ENCODE peak calls at places on chromosomes 7 and 10, in ten cellular contexts. W, L, G, R, O, T, Y, X, K and D are unnamed samples. For H3K4me1, the result is how much of the 10 kb centered on the place peaks cover.

GRCh38 chr10:110505130-110505815 is 7.6 kb downstream of the DUSP5 start:
- DNase-seq in W (no peak), L (no peak), G (no peak), R (no peak), O (no peak), T (no peak), Y (no peak), X (no peak), K (no peak), D (peak)

GRCh38 chr10:13820591-13821377 is 234.0 kb downstream of the PRPF18 start:
- DNase-seq in W (no peak), L (no peak), G (no peak), R (no peak), O (no peak), T (no peak), Y (no peak), X (no peak), K (no peak), D (no peak)

GRCh38 chr7:126805351-126805750 is 447.4 kb downstream of the GRM8 start:
- DNase-seq in W (peak), L (no peak), G (no peak), R (no peak), O (no peak), T (no peak), Y (no peak), X (no peak), K (no peak), D (no peak)

GRCh38 chr7:139490130-139490529 is 6.7 kb upstream of the KLRG2 start:
- DNase-seq in W (no peak), L (no peak), G (no peak), R (no peak), O (no peak), T (no peak), Y (no peak), X (no peak), K (peak), D (no peak)

GRCh38 chr10:101303087-101303753 is 50.7 kb upstream of the BTRC start:
- DNase-seq in W (no peak), L (no peak), G (no peak), R (no peak), O (no peak), T (no peak), Y (no peak), X (no peak), K (no peak), D (no peak)

GRCh38 chr7:88759216-88759955 is at the start of gene ZNF804B:
- DNase-seq in W (peak), L (no peak), G (no peak), R (peak), O (no peak), T (no peak), Y (no peak), X (no peak), K (no peak), D (peak)

GRCh38 chr7:36937754-36938551 is 213.7 kb upstream of the AOAH start:
- DNase-seq in W (peak), L (no peak), G (no peak), R (no peak), O (no peak), T (no peak), Y (peak), X (no peak), K (no peak), D (no peak)

GRCh38 chr10:78913219-78914059 is 155.3 kb upstream of the ZMIZ1 start:
- DNase-seq in W (no peak), L (no peak), G (no peak), R (no peak), O (peak), T (peak), Y (peak), X (no peak), K (no peak), D (no peak)

GRCh38 chr7:128733278-128733645 is 5.9 kb upstream of the CALU start:
- DNase-seq in W (no peak), L (no peak), G (no peak), R (no peak), O (no peak), T (no peak), Y (no peak), X (no peak), K (no peak), D (no peak)

GRCh38 chr10:114100848-114101741 is 57.4 kb downstream of the ADRB1 start:
- DNase-seq in W (peak), L (peak), G (no peak), R (no peak), O (no peak), T (no peak), Y (peak), X (no peak), K (peak), D (peak)

GRCh38 chr10:114094795-114095194 is 51.1 kb downstream of the ADRB1 start:
- DNase-seq in W (no peak), L (no peak), G (no peak), R (no peak), O (no peak), T (no peak), Y (no peak), X (no peak), K (no peak), D (no peak)

GRCh38 chr10:114096864-114097263 is 53.2 kb downstream of the ADRB1 start:
- DNase-seq in W (no peak), L (no peak), G (no peak), R (no peak), O (no peak), T (no peak), Y (no peak), X (no peak), K (no peak), D (no peak)

GRCh38 chr10:114095676-114096331 is 52.1 kb downstream of the ADRB1 start:
- DNase-seq in W (no peak), L (no peak), G (no peak), R (no peak), O (peak), T (no peak), Y (peak), X (no peak), K (no peak), D (no peak)
- H3K4me1 ChIP-seq in W (under half), L (under half), G (under half), R (under half), O (under half), T (under half), Y (under half), X (under half), K (under half), D (under half)

GRCh38 chr7:44538798-44539668 is 2.1 kb downstream of the NPC1L1 start:
- DNase-seq in W (no peak), L (no peak), G (no peak), R (no peak), O (no peak), T (no peak), Y (no peak), X (no peak), K (no peak), D (no peak)

GRCh38 chr7:44539669-44540516 is 1.2 kb downstream of the NPC1L1 start:
- DNase-seq in W (no peak), L (no peak), G (no peak), R (no peak), O (no peak), T (no peak), Y (peak), X (no peak), K (no peak), D (no peak)

GRCh38 chr7:44541028-44541869 is at the start of gene NPC1L1:
- DNase-seq in W (peak), L (no peak), G (no peak), R (no peak), O (no peak), T (peak), Y (peak), X (no peak), K (no peak), D (peak)

GRCh38 chr7:44541876-44542610 is 913 bp upstream of the NPC1L1 start:
- DNase-seq in W (no peak), L (no peak), G (no peak), R (no peak), O (no peak), T (peak), Y (peak), X (no peak), K (no peak), D (no peak)

GRCh38 chr7:44540592-44541027 is 520 bp downstream of the NPC1L1 start:
- DNase-seq in W (no peak), L (no peak), G (no peak), R (no peak), O (no peak), T (no peak), Y (no peak), X (no peak), K (no peak), D (no peak)
- H3K4me1 ChIP-seq in W (under half), L (under half), G (under half), R (under half), O (under half), T (half or more), Y (under half), X (under half), K (under half), D (under half)

GRCh38 chr10:103789771-103790201 is 65.6 kb downstream of the SH3PXD2A start:
- DNase-seq in W (no peak), L (no peak), G (no peak), R (no peak), O (no peak), T (no peak), Y (peak), X (no peak), K (peak), D (no peak)
- H3K4me1 ChIP-seq in W (under half), L (under half), G (under half), R (under half), O (under half), T (half or more), Y (under half), X (under half), K (under half), D (half or more)

DNA sequence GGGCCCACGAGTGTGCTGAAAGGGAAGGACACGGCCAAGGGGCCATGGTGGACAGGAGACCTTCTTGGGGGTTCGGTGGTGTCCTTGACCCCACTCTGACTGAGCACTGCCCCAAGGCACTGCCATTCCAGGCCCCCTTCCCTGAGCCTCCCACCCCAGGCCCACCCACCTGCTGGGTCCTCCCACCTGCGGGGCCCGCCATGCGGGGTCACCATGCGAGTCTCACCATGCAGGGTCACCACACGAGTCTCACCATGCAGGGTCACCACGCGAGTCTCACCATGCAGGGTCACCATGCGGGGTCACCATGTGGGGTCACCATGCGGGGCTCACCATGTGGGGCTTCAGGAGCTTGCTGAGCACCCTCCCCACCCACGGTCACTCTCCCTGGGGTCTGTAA is 76.3 kb downstream of the LHPP start:
- DNase-seq in W (no peak), L (no peak), G (no peak), R (no peak), O (no peak), T (no peak), Y (no peak), X (no peak), K (no peak), D (no peak)
- H3K4me1 ChIP-seq in W (under half), L (under half), G (under half), R (under half), O (half or more), T (under half), Y (under half), X (under half), K (under half), D (under half)

GRCh38 chr10:29649561-29650551 is 15.1 kb upstream of the SVIL start:
- DNase-seq in W (no peak), L (peak), G (no peak), R (no peak), O (no peak), T (no peak), Y (no peak), X (no peak), K (no peak), D (no peak)

GRCh38 chr10:29650552-29650944 is 15.8 kb upstream of the SVIL start:
- DNase-seq in W (no peak), L (no peak), G (no peak), R (no peak), O (no peak), T (no peak), Y (no peak), X (no peak), K (no peak), D (no peak)

GRCh38 chr10:29647483-29647882 is 12.7 kb upstream of the SVIL start:
- DNase-seq in W (no peak), L (no peak), G (no peak), R (no peak), O (peak), T (no peak), Y (peak), X (no peak), K (no peak), D (no peak)

GRCh38 chr10:29648114-29648982 is 13.6 kb upstream of the SVIL start:
- DNase-seq in W (no peak), L (peak), G (no peak), R (no peak), O (no peak), T (no peak), Y (peak), X (no peak), K (no peak), D (no peak)

GRCh38 chr10:29648983-29649268 is 14.2 kb upstream of the SVIL start:
- DNase-seq in W (no peak), L (peak), G (no peak), R (no peak), O (no peak), T (peak), Y (no peak), X (no peak), K (peak), D (no peak)
- H3K4me1 ChIP-seq in W (under half), L (under half), G (under half), R (half or more), O (under half), T (under half), Y (under half), X (under half), K (under half), D (under half)

GRCh38 chr10:130929422-130930325 is 381.8 kb downstream of the TCERG1L start:
- DNase-seq in W (no peak), L (no peak), G (no peak), R (no peak), O (no peak), T (no peak), Y (no peak), X (no peak), K (no peak), D (no peak)
- H3K4me1 ChIP-seq in W (under half), L (under half), G (under half), R (under half), O (under half), T (under half), Y (under half), X (under half), K (under half), D (under half)

GRCh38 chr10:132542819-132543218 is 5.2 kb downstream of the INPP5A start:
- DNase-seq in W (no peak), L (no peak), G (no peak), R (no peak), O (no peak), T (no peak), Y (no peak), X (no peak), K (no peak), D (no peak)
- H3K4me1 ChIP-seq in W (under half), L (under half), G (under half), R (half or more), O (under half), T (half or more), Y (under half), X (under half), K (under half), D (half or more)

DNA sequence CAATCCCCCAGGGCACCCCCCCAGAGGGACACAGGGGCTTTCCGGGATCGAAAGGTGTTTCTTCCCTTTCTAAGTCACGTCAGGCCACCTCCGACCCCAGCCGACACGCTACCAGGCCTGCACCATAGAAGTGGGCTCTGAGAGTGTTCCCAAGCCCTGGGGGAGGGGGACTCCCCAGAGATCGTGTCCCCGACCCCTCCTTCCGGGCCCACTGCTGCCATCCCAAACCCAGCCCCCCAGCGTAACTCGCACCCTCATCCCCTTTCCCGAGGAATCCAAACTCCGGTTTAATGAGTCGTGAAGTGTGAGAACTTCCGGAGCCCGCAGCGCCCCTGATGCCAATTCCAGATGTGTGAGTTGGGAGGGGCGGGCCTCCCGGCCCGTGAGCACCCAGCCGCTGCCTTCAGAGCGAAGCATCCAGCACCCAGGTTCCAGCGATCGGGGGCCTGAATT is 11.3 kb downstream of the UNCX start:
- DNase-seq in W (no peak), L (no peak), G (no peak), R (no peak), O (no peak), T (no peak), Y (no peak), X (no peak), K (no peak), D (no peak)
- H3K4me1 ChIP-seq in W (under half), L (under half), G (under half), R (under half), O (under half), T (under half), Y (under half), X (under half), K (under half), D (under half)

GRCh38 chr10:22534849-22535604 is 179.4 kb downstream of the PIP4K2A start:
- DNase-seq in W (no peak), L (peak), G (no peak), R (no peak), O (no peak), T (peak), Y (no peak), X (no peak), K (peak), D (no peak)
- H3K4me1 ChIP-seq in W (under half), L (under half), G (under half), R (under half), O (under half), T (under half), Y (under half), X (under half), K (under half), D (under half)